ENCODE peak calls at places on chromosomes 13 and 19, in four cellular contexts. Y, C, P and G are unnamed samples.

GRCh38 chr19:48962029-48962848 is 2.9 kb upstream of the FTL start:
- DNase-seq in Y (no peak), C (peak; percentile 89), P (no peak), G (no peak)

GRCh38 chr19:13162749-13163608 is 12.8 kb downstream of the IER2 start:
- DNase-seq in Y (peak; percentile 97), C (peak; percentile 94), P (peak; percentile 80), G (peak; percentile 97)

GRCh38 chr13:44273991-44274810 is 99.4 kb upstream of the SERP2 start:
- DNase-seq in Y (peak; percentile 77), C (no peak), P (no peak), G (peak; percentile 31)

GRCh38 chr19:45175663-45176345 is 2.2 kb downstream of the TRAPPC6A start:
- DNase-seq in Y (no peak), C (no peak), P (no peak), G (no peak)

GRCh38 chr13:94559201-94559795 is 36.7 kb downstream of the TGDS start:
- DNase-seq in Y (no peak), C (no peak), P (no peak), G (no peak)

GRCh38 chr19:42850981-42851717 is 28.4 kb downstream of the PSG1 start:
- DNase-seq in Y (peak; percentile 98), C (no peak), P (no peak), G (no peak)

GRCh38 chr13:35744566-35745203 is 268.2 kb upstream of the MAB21L1 start:
- DNase-seq in Y (peak; percentile 16), C (no peak), P (no peak), G (no peak)

GRCh38 chr19:3855321-3855720 is 13.5 kb downstream of the ZFR2 start:
- DNase-seq in Y (no peak), C (no peak), P (no peak), G (no peak)

DNA sequence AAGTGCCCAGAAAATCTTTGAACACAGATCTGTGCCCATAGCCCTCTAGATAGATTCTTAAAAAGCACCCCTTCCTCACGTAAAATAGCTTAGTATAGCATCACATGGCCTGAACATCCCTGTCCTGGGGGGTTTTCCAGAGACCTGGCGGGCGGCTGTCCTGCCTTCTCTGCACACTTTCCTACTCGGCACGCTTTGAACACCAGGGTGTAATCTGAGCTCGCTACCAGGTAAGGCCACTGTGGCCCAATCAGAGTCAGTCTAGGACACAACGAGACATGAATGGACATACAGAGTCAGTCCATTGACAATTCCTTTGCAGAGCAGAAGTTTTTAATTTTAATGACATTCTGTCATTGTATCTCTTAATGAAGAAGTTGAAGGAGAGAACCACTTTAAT is 8.1 kb downstream of the CYP2A13 start:
- DNase-seq in Y (no peak), C (no peak), P (no peak), G (no peak)
- H3K4me2 ChIP-seq in Y (no peak overlapping the region), C (peak overlapping the region; percentile 59), P (no peak overlapping the region), G (no peak overlapping the region)

GRCh38 chr19:51339687-51340656 is 2.0 kb downstream of the VSIG10L start:
- DNase-seq in Y (peak; percentile 95), C (peak; percentile 99), P (peak; percentile 53), G (peak; percentile 97)
- TF ChIP-seq FOS in Y (no peak), C (no peak), P (no peak), G (no peak)

GRCh38 chr19:591099-591958 is 1.6 kb downstream of the HCN2 start:
- DNase-seq in Y (no peak), C (peak; percentile 48), P (no peak), G (no peak)

GRCh38 chr19:588758-589692 is 656 bp upstream of the HCN2 start:
- DNase-seq in Y (no peak), C (no peak), P (no peak), G (no peak)

GRCh38 chr19:590750-591098 is 1.0 kb downstream of the HCN2 start:
- DNase-seq in Y (no peak), C (no peak), P (no peak), G (no peak)

GRCh38 chr19:589693-590395 is at the start of gene HCN2:
- DNase-seq in Y (no peak), C (peak; percentile 74), P (no peak), G (no peak)

DNA sequence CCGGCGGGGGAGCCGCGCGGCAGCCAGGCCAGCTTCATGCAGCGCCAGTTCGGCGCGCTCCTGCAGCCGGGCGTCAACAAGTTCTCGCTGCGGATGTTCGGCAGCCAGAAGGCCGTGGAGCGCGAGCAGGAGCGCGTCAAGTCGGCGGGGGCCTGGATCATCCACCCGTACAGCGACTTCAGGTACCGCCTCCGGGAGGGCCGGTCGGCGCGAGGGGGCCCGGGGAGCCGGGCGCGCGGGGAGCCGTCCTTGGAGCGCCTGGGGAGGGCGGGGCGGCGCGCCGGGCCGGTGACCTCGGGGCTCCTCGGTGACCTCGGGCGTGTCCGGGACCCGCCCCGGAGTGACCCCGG is 690 bp downstream of the HCN2 start:
- DNase-seq in Y (peak; percentile 30), C (no peak), P (no peak), G (no peak)
- H3K4me2 ChIP-seq in Y (peak overlapping the region; percentile 64), C (no peak overlapping the region), P (no peak overlapping the region), G (no peak overlapping the region)

DNA sequence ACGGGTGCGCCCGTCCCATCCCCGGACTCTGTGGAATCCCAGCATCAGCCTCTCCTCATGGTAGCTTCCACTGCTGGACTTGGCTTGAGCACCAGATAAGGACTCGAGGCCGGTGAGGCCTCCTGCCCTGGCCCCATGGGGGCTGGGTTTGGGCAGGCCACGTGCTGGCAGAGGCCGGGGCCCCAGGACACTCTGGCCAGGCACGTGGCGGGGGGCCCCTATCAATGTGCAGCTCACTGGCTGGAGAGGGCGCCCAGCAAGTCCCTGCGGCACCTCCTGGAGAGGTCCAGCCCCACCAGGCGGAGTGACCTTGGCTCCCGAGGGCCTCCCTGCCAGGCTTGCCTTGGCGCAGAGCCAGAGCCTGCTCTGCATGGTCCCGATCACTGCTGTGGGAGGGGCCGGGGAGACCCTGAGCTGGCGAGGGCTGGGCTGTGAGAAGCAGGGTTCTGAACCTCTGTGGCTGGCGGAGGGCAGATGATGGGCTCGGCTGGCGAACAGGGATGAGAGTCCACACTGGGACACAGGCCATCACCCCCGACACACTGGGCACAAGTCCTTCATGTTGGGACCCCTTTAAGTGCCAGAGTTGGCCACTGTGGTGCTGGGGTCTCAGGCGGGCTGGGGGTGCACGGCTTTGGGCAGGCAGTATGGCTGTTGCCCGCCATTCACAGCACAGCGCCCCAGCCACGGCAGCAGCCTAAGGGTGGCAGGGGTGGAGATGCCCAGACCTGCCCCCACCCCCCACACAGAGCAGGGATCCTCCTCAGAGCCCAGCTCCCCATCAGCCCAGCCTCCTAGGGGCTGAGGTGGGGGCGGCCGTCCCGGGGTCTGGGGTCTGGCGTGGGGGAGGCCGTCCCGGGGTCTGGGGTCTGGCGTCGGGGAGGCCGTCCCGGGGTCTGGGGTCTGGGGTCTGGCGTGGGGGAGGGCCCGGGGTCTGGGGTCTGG is 19.1 kb downstream of the CEBPG start:
- DNase-seq in Y (no peak), C (no peak), P (no peak), G (no peak)
- TF ChIP-seq FOS in Y (no peak), C (no peak), P (no peak), G (no peak)

DNA sequence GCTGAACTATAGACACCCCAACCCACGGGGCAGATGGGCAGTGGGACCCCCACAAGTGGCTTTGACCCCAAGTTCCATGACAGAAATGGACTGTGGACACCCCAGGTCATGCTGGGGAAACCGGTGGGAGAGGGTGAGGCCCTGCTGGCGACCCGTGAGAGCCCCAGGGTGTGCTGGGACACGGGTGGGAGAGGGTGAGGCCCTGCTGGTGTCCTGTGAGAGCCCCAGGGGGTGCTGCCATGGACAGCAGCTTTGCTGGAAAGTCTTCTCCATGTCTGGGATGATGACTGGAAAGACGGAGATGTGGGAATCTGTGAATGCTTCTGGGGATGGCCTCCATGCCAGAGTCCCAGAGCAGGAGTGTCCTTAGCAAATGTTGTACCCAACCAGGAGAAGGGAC is 148.4 kb downstream of the URI1 start:
- DNase-seq in Y (no peak), C (no peak), P (no peak), G (no peak)
- H3K4me2 ChIP-seq in Y (no peak overlapping the region), C (no peak overlapping the region), P (no peak overlapping the region), G (no peak overlapping the region)

GRCh38 chr19:51146751-51147150 is 4.7 kb downstream of the SIGLEC7 start:
- DNase-seq in Y (no peak), C (no peak), P (no peak), G (no peak)

GRCh38 chr19:51142119-51142518 is at the start of gene SIGLEC7:
- DNase-seq in Y (no peak), C (no peak), P (no peak), G (no peak)

GRCh38 chr19:51143486-51143885 is 1.4 kb downstream of the SIGLEC7 start:
- DNase-seq in Y (no peak), C (no peak), P (no peak), G (no peak)

GRCh38 chr19:51145926-51146493 is 3.9 kb downstream of the SIGLEC7 start:
- DNase-seq in Y (no peak), C (no peak), P (no peak), G (no peak)

GRCh38 chr19:51144482-51145045 is 2.5 kb downstream of the SIGLEC7 start:
- DNase-seq in Y (no peak), C (no peak), P (no peak), G (no peak)
- TF ChIP-seq FOS in Y (no peak), C (no peak), P (no peak), G (no peak)

GRCh38 chr13:95605426-95606125 is 38.9 kb downstream of the DZIP1 start:
- DNase-seq in Y (no peak), C (no peak), P (no peak), G (no peak)

GRCh38 chr13:95601216-95601615 is 43.3 kb downstream of the DZIP1 start:
- DNase-seq in Y (no peak), C (no peak), P (no peak), G (peak; percentile 55)

GRCh38 chr13:95604534-95604915 is 40.0 kb downstream of the DZIP1 start:
- DNase-seq in Y (peak; percentile 18), C (no peak), P (no peak), G (no peak)

GRCh38 chr13:95601906-95602305 is 42.6 kb downstream of the DZIP1 start:
- DNase-seq in Y (no peak), C (no peak), P (no peak), G (no peak)

GRCh38 chr13:95603887-95604533 is 40.5 kb downstream of the DZIP1 start:
- DNase-seq in Y (no peak), C (no peak), P (no peak), G (peak; percentile 66)
- H3K4me2 ChIP-seq in Y (no peak overlapping the region), C (no peak overlapping the region), P (no peak overlapping the region), G (no peak overlapping the region)